ENCODE peak calls at places on chromosomes 16 and 17, in six cellular contexts. X is coronary artery, R is fibroblast of mammary gland, T is omental fat pad, F is fibroblast of lung, O is nephron progenitor cell. G is an unnamed sample.

GRCh38 chr16:3175157-3176153 is 12.5 kb upstream of the OR1F1 start:
- DNase-seq in X (no peak), R (peak), T (no peak), F (peak), O (peak), G (peak)

GRCh38 chr16:56869513-56870270 is 4.7 kb downstream of the SLC12A3 start:
- DNase-seq in X (no peak), R (peak), T (no peak), F (no peak), O (no peak), G (peak)

GRCh38 chr17:29590979-29591736 is 1.7 kb upstream of the GIT1 start:
- DNase-seq in X (no peak), R (peak), T (no peak), F (peak), O (peak), G (no peak)

GRCh38 chr17:81330884-81331245 is 35.8 kb upstream of the SLC38A10 start:
- DNase-seq in X (no peak), R (no peak), T (no peak), F (no peak), O (no peak), G (no peak)

GRCh38 chr16:75301804-75302203 is 50.4 kb upstream of the BCAR1 start:
- DNase-seq in X (no peak), R (no peak), T (no peak), F (peak), O (no peak), G (no peak)

GRCh38 chr16:10180771-10181163 is 1.5 kb downstream of the GRIN2A start:
- DNase-seq in X (no peak), R (no peak), T (no peak), F (peak), O (peak), G (peak)

GRCh38 chr16:7404217-7404616 is 71.6 kb downstream of the RBFOX1 start:
- DNase-seq in X (no peak), R (no peak), T (no peak), F (no peak), O (no peak), G (no peak)

GRCh38 chr16:4460936-4461249 is 13.5 kb downstream of the NMRAL1 start:
- DNase-seq in X (no peak), R (no peak), T (no peak), F (no peak), O (no peak), G (peak)

GRCh38 chr16:1428511-1428910 is 2.4 kb upstream of the PERCC1 start:
- DNase-seq in X (no peak), R (peak), T (no peak), F (peak), O (peak), G (peak)

GRCh38 chr17:30093463-30094147 is 23.0 kb upstream of the NSRP1 start:
- DNase-seq in X (no peak), R (peak), T (no peak), F (peak), O (peak), G (peak)

GRCh38 chr16:15557258-15557657 is 85.7 kb downstream of the MARF1 start:
- DNase-seq in X (no peak), R (no peak), T (no peak), F (no peak), O (no peak), G (no peak)

GRCh38 chr17:39156491-39156890 is 5.1 kb upstream of the PLXDC1 start:
- DNase-seq in X (no peak), R (no peak), T (no peak), F (no peak), O (no peak), G (no peak)

GRCh38 chr17:32792207-32792606 is 84.7 kb downstream of the MYO1D start:
- DNase-seq in X (no peak), R (no peak), T (no peak), F (no peak), O (no peak), G (peak)

GRCh38 chr17:57707892-57708291 is 37.2 kb downstream of the CCDC182 start:
- DNase-seq in X (no peak), R (no peak), T (no peak), F (peak), O (peak), G (no peak)

GRCh38 chr17:12250973-12251372 is 230.3 kb downstream of the MAP2K4 start:
- DNase-seq in X (no peak), R (no peak), T (no peak), F (no peak), O (no peak), G (no peak)

GRCh38 chr17:7280519-7281073 is 922 bp upstream of the SLC2A4 start:
- DNase-seq in X (peak), R (peak), T (peak), F (peak), O (peak), G (peak)

GRCh38 chr16:65600629-65601028 is 478.8 kb upstream of the CDH11 start:
- DNase-seq in X (no peak), R (peak), T (no peak), F (peak), O (no peak), G (no peak)

GRCh38 chr16:49608801-49609200 is 235.2 kb downstream of the C16orf78 start:
- DNase-seq in X (peak), R (peak), T (no peak), F (peak), O (no peak), G (no peak)

GRCh38 chr16:4637501-4638166 is 13.0 kb downstream of the MGRN1 start:
- DNase-seq in X (no peak), R (no peak), T (no peak), F (no peak), O (no peak), G (no peak)

GRCh38 chr17:14014647-14015046 is 54.7 kb upstream of the COX10 start:
- DNase-seq in X (no peak), R (no peak), T (no peak), F (peak), O (no peak), G (no peak)

GRCh38 chr16:67030221-67030962 is 1.4 kb downstream of the CBFB start:
- DNase-seq in X (no peak), R (no peak), T (no peak), F (no peak), O (no peak), G (no peak)

GRCh38 chr17:46972346-46972745 is 6.7 kb downstream of the RPRML start:
- DNase-seq in X (no peak), R (no peak), T (no peak), F (no peak), O (no peak), G (no peak)

GRCh38 chr17:13429201-13429600 is 172.5 kb downstream of the HS3ST3A1 start:
- DNase-seq in X (no peak), R (peak), T (no peak), F (peak), O (peak), G (no peak)

GRCh38 chr17:77887464-77888241 is 70.8 kb upstream of the TNRC6C start:
- DNase-seq in X (peak), R (peak), T (peak), F (peak), O (peak), G (no peak)

GRCh38 chr17:58056476-58056875 is 26.7 kb upstream of the DYNLL2 start:
- DNase-seq in X (no peak), R (no peak), T (no peak), F (no peak), O (no peak), G (no peak)

GRCh38 chr17:45367216-45367615 is 50.4 kb upstream of the MAP3K14 start:
- DNase-seq in X (peak), R (no peak), T (no peak), F (no peak), O (no peak), G (no peak)

GRCh38 chr16:85460252-85460982 is 152.7 kb upstream of the GSE1 start:
- DNase-seq in X (no peak), R (peak), T (no peak), F (no peak), O (peak), G (no peak)

GRCh38 chr17:30597776-30598288 is 120.6 kb downstream of the GOSR1 start:
- DNase-seq in X (no peak), R (peak), T (no peak), F (peak), O (no peak), G (no peak)

GRCh38 chr17:18851206-18851605 is 6.7 kb upstream of the PRPSAP2 start:
- DNase-seq in X (no peak), R (no peak), T (no peak), F (no peak), O (no peak), G (no peak)
- TF ChIP-seq CTCF in X (no peak), R (no peak), T (no peak), F (no peak), O (no peak), G (no peak)

DNA sequence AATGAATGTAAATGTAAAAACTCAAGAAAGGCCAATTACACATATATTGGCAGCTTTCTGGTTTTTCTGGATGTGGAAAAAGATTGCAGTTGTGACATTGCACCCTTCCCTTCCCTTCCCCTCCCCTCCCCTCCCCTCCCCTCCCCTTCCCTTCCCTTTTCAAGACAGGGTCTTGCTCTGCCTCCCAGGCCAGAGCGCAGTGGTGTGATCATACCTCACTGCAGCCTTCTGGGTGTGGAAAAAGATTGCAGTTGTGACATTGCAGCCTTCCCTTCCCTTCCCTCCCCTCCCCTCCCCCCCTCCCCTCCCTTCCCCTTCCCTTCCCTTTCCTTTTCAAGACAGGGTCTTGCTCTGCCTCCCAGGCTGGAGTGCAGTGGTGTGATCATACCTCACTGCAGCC is 41.7 kb downstream of the PIK3R5 start:
- DNase-seq in X (no peak), R (no peak), T (no peak), F (no peak), O (no peak), G (no peak)
- TF ChIP-seq CTCF in X (no peak), R (no peak), T (no peak), F (no peak), O (no peak), G (no peak)

GRCh38 chr16:71311553-71312158 is 22.5 kb upstream of the CMTR2 start:
- DNase-seq in X (no peak), R (peak), T (no peak), F (peak), O (peak), G (peak)
- TF ChIP-seq CTCF in X (peak), R (peak), T (no peak), F (peak), O (peak), G (peak)

DNA sequence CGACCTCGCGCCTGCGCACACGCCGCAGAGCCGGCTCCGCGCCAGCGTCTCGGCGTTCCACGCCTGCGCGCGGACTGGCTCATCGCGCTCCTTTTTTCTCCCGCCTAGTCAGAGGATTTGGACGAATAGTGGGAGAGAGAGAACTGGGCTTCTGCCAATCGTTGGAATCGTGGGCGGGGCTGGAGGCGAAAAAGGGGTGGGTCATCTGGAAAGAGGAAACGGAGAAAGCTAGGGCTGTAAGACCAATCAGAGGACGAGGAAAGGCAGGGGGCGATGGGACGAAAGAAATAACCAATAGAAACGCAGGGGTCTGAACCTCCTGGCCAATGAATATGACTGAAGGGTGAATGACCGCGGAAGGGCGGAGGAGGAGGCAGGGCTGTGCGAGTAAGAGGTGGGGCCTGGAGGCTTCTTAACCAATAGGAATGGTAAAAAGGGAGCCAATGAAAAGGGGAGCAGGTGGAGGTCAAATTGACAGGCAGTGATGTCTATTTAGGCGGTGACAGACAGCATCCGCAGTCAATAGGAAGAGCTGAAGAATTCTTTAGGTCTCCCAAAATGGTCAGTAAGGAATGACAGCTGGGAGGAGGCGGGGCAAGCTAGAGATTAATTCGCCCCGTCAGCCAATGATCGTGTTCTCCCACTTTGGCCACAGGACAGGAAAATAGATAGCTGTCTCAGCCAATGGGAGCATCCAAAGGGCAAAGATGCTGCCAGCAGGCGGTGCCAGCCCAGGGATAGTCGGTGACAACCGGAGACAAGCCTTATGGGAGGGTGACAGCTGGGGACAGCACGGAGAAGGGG is at the start of gene TBC1D10B:
- DNase-seq in X (peak), R (peak), T (peak), F (peak), O (peak), G (peak)
- TF ChIP-seq CTCF in X (no peak), R (no peak), T (no peak), F (peak), O (no peak), G (no peak)

GRCh38 chr17:35982409-35983191 is 1.3 kb upstream of the CCL16 start:
- DNase-seq in X (no peak), R (no peak), T (no peak), F (no peak), O (no peak), G (no peak)

GRCh38 chr17:35978346-35978745 is 3.0 kb downstream of the CCL16 start:
- DNase-seq in X (no peak), R (no peak), T (no peak), F (no peak), O (no peak), G (no peak)

GRCh38 chr17:35981246-35981645 is at the start of gene CCL16:
- DNase-seq in X (no peak), R (no peak), T (no peak), F (no peak), O (no peak), G (no peak)

GRCh38 chr17:35984140-35984539 is 2.4 kb downstream of the CCL14 start:
- DNase-seq in X (no peak), R (no peak), T (no peak), F (no peak), O (no peak), G (no peak)

DNA sequence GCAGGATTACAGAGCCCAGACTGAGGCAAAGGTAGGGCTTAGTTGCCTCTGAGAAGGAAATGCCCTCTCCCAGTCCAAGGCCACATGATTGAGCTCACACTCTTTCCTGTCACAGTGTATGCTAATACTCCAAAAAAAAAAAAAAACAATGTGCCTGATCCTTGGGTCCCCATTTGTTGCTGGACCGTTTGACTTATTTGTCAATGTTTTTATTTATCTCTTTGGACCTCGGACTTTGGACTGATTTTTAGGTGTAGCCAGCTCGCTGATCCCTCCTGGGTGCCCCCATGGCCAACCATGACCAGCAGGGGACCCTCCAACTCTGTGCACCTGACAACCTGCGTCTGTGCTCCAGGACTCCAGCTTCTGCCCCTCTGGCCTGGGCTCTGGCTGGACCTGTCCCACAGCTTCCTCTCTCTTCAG is 622 bp upstream of the CCL16 start:
- DNase-seq in X (no peak), R (no peak), T (no peak), F (no peak), O (no peak), G (no peak)
- TF ChIP-seq CTCF in X (no peak), R (no peak), T (no peak), F (no peak), O (no peak), G (no peak)

DNA sequence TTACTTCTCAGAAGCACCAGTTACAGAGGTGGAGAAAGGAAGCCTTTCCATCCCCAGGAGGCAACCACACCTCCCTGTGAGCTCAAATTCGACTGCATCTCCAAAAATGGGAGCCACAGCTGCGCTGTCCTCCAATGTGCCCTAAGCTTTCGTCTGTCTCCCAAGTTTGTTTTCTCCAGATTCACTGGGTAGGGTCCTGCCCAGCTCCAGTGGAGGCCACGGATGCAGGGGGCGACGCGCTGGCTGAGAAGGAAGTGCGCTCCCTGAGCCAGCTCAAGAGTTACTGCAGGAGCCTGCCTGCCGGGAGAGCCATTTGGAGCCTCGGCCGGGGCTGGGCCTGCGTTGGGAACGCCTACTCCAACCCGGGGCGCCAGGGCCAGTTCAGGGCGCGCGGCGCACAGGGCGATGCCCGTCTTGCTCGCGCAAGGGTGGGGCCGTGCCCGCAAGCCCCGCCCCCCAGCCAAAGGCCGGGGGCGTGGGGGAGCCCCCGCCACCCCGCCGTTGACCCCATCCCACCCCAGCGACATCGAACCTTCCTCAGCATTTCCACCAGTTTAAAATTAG is 19.5 kb downstream of the SIAH1 start:
- DNase-seq in X (peak), R (peak), T (peak), F (peak), O (peak), G (peak)
- TF ChIP-seq CTCF in X (no peak), R (no peak), T (no peak), F (no peak), O (no peak), G (no peak)

G was measured in GM13976.